ENCODE peak calls at places on chromosome 6, in six cellular contexts. One of them, this sample, is unnamed.

GRCh38 chr6:48817714-48818113 is 645.3 kb downstream of the MMUT start:
- DNase-seq in fibroblast of pulmonary artery: peak
- DNase-seq in fibroblast of lung: peak
- DNase-seq in mesothelial cell of epicardium: no peak
- DNase-seq in brain microvascular endothelial cell: no peak
- DNase-seq in AG10803: peak
- DNase-seq in this sample: peak

GRCh38 chr6:75344021-75344420 is 59.4 kb upstream of the TMEM30A start:
- DNase-seq in mesothelial cell of epicardium: no peak
- DNase-seq in fibroblast of pulmonary artery: no peak
- DNase-seq in AG10803: no peak
- DNase-seq in brain microvascular endothelial cell: no peak
- DNase-seq in fibroblast of lung: no peak
- DNase-seq in this sample: no peak

GRCh38 chr6:150126641-150127291 is 16.1 kb upstream of the PPP1R14C start:
- DNase-seq in mesothelial cell of epicardium: no peak
- DNase-seq in brain microvascular endothelial cell: no peak
- DNase-seq in fibroblast of pulmonary artery: no peak
- DNase-seq in AG10803: no peak
- DNase-seq in fibroblast of lung: no peak
- DNase-seq in this sample: no peak

GRCh38 chr6:84094050-84094435 is 60.5 kb downstream of the MRAP2 start:
- DNase-seq in brain microvascular endothelial cell: no peak
- DNase-seq in fibroblast of pulmonary artery: peak
- DNase-seq in AG10803: peak
- DNase-seq in mesothelial cell of epicardium: no peak
- DNase-seq in fibroblast of lung: no peak
- DNase-seq in this sample: peak

GRCh38 chr6:139996253-139996834 is 621.9 kb upstream of the CITED2 start:
- DNase-seq in fibroblast of pulmonary artery: no peak
- DNase-seq in AG10803: no peak
- DNase-seq in brain microvascular endothelial cell: no peak
- DNase-seq in mesothelial cell of epicardium: no peak
- DNase-seq in fibroblast of lung: peak
- DNase-seq in this sample: no peak

GRCh38 chr6:38801305-38801704 is 86.2 kb downstream of the DNAH8 start:
- DNase-seq in brain microvascular endothelial cell: no peak
- DNase-seq in fibroblast of lung: no peak
- DNase-seq in mesothelial cell of epicardium: no peak
- DNase-seq in AG10803: no peak
- DNase-seq in fibroblast of pulmonary artery: no peak
- DNase-seq in this sample: no peak

GRCh38 chr6:12311106-12311505 is 20.9 kb downstream of the EDN1 start:
- DNase-seq in AG10803: no peak
- DNase-seq in brain microvascular endothelial cell: no peak
- DNase-seq in mesothelial cell of epicardium: no peak
- DNase-seq in fibroblast of lung: no peak
- DNase-seq in fibroblast of pulmonary artery: peak
- DNase-seq in this sample: no peak

GRCh38 chr6:31907158-31907813 is 5.4 kb upstream of the ZBTB12 start:
- DNase-seq in fibroblast of pulmonary artery: peak
- DNase-seq in fibroblast of lung: peak
- DNase-seq in brain microvascular endothelial cell: peak
- DNase-seq in AG10803: peak
- DNase-seq in mesothelial cell of epicardium: no peak
- DNase-seq in this sample: no peak

GRCh38 chr6:108113557-108114519 is 39.3 kb upstream of the OSTM1 start:
- DNase-seq in AG10803: peak
- DNase-seq in fibroblast of lung: peak
- DNase-seq in fibroblast of pulmonary artery: peak
- DNase-seq in mesothelial cell of epicardium: no peak
- DNase-seq in brain microvascular endothelial cell: peak
- DNase-seq in this sample: peak

DNA sequence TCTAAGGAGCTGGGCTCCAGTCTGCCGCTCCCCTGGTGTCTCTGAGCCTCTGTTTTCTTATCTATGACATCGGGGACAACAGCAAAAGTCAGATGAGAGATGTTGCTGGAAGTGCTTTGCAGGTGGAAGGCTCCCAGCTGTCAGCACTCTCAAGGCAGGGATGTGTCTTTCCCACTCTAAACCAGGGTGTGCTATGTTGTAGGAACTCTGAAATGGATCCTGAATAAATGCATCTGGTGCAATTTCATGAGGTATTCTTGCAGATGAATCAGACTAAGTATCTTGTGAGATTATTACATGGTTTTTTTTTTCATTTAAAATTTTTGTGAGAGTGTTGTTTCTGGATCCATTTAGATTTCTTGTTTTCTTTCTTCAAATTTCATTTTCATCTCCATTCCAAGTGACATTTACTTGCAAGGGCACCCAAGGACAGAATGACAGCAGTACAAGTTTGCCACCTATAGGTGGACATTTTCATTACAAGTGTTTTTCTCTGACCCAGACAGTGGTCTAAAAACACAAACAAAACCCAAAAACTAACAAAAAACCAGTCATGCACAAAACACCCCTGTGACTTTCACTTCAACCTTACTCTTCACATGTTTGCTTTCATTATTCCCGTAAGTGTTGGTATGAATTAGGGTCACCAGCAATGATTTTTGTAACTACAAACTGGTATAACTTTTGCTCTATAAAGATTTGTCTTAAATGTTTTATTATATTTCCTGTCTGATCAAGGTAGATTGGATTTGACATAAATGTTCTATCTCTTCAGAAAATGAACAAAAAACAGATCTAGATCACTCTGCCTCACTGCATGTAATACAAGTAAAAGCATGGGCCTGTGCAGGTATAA is 14.7 kb upstream of the SIM1 start:
- DNase-seq in AG10803: peak
- DNase-seq in brain microvascular endothelial cell: no peak
- DNase-seq in fibroblast of pulmonary artery: peak
- DNase-seq in fibroblast of lung: peak
- DNase-seq in mesothelial cell of epicardium: no peak
- DNase-seq in this sample: peak
- TF ChIP-seq CTCF in AG10803: peak
- TF ChIP-seq CTCF in brain microvascular endothelial cell: peak
- TF ChIP-seq CTCF in fibroblast of pulmonary artery: peak
- TF ChIP-seq CTCF in fibroblast of lung: peak
- TF ChIP-seq CTCF in mesothelial cell of epicardium: peak
- TF ChIP-seq CTCF in this sample: peak

GRCh38 chr6:8683204-8683603 is 247.9 kb upstream of the SLC35B3 start:
- DNase-seq in mesothelial cell of epicardium: no peak
- DNase-seq in AG10803: no peak
- DNase-seq in brain microvascular endothelial cell: no peak
- DNase-seq in fibroblast of pulmonary artery: no peak
- DNase-seq in fibroblast of lung: no peak
- DNase-seq in this sample: no peak

GRCh38 chr6:8678466-8678865 is 243.1 kb upstream of the SLC35B3 start:
- DNase-seq in mesothelial cell of epicardium: no peak
- DNase-seq in fibroblast of pulmonary artery: no peak
- DNase-seq in AG10803: no peak
- DNase-seq in brain microvascular endothelial cell: no peak
- DNase-seq in fibroblast of lung: no peak
- DNase-seq in this sample: no peak

GRCh38 chr6:8674088-8674487 is 238.7 kb upstream of the SLC35B3 start:
- DNase-seq in AG10803: no peak
- DNase-seq in fibroblast of pulmonary artery: no peak
- DNase-seq in fibroblast of lung: no peak
- DNase-seq in mesothelial cell of epicardium: no peak
- DNase-seq in brain microvascular endothelial cell: no peak
- DNase-seq in this sample: no peak

GRCh38 chr6:8679823-8680222 is 244.5 kb upstream of the SLC35B3 start:
- DNase-seq in AG10803: no peak
- DNase-seq in brain microvascular endothelial cell: no peak
- DNase-seq in fibroblast of pulmonary artery: no peak
- DNase-seq in fibroblast of lung: no peak
- DNase-seq in mesothelial cell of epicardium: no peak
- DNase-seq in this sample: no peak
- TF ChIP-seq CTCF in AG10803: no peak
- TF ChIP-seq CTCF in brain microvascular endothelial cell: no peak
- TF ChIP-seq CTCF in fibroblast of pulmonary artery: no peak
- TF ChIP-seq CTCF in fibroblast of lung: no peak
- TF ChIP-seq CTCF in mesothelial cell of epicardium: no peak
- TF ChIP-seq CTCF in this sample: no peak

DNA sequence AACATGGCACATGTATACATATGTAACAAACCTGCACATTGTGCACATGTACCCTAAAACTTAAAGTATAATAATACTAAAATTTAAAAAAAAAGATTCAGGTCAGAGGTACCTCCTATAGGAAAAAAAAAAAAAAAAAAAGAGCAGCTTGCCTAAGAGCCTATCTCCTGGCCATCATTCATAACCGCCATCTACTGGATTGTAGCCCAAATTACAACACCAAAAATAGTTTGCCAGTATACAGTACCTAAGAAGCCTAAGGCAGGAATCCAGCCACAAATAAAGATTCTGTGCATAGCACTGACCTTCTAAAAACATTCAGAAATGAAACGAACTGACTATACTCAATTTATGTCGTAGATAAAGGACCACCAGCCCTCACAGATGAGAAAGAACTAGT is 438.4 kb upstream of the ADGRB3 start:
- DNase-seq in AG10803: peak
- DNase-seq in fibroblast of lung: peak
- DNase-seq in fibroblast of pulmonary artery: peak
- DNase-seq in brain microvascular endothelial cell: peak
- DNase-seq in mesothelial cell of epicardium: no peak
- DNase-seq in this sample: no peak
- TF ChIP-seq CTCF in AG10803: peak
- TF ChIP-seq CTCF in fibroblast of lung: no peak
- TF ChIP-seq CTCF in fibroblast of pulmonary artery: peak
- TF ChIP-seq CTCF in brain microvascular endothelial cell: peak
- TF ChIP-seq CTCF in mesothelial cell of epicardium: no peak
- TF ChIP-seq CTCF in this sample: peak

GRCh38 chr6:27605401-27606342 is 132.8 kb upstream of the ZNF184 start:
- DNase-seq in mesothelial cell of epicardium: peak
- DNase-seq in fibroblast of pulmonary artery: peak
- DNase-seq in brain microvascular endothelial cell: peak
- DNase-seq in AG10803: peak
- DNase-seq in fibroblast of lung: peak
- DNase-seq in this sample: peak

GRCh38 chr6:27601668-27602254 is 128.9 kb upstream of the ZNF184 start:
- DNase-seq in AG10803: no peak
- DNase-seq in fibroblast of pulmonary artery: no peak
- DNase-seq in fibroblast of lung: no peak
- DNase-seq in mesothelial cell of epicardium: no peak
- DNase-seq in brain microvascular endothelial cell: no peak
- DNase-seq in this sample: no peak

GRCh38 chr6:27604986-27605385 is 132.1 kb upstream of the ZNF184 start:
- DNase-seq in fibroblast of pulmonary artery: no peak
- DNase-seq in AG10803: no peak
- DNase-seq in brain microvascular endothelial cell: peak
- DNase-seq in mesothelial cell of epicardium: no peak
- DNase-seq in fibroblast of lung: no peak
- DNase-seq in this sample: no peak

DNA sequence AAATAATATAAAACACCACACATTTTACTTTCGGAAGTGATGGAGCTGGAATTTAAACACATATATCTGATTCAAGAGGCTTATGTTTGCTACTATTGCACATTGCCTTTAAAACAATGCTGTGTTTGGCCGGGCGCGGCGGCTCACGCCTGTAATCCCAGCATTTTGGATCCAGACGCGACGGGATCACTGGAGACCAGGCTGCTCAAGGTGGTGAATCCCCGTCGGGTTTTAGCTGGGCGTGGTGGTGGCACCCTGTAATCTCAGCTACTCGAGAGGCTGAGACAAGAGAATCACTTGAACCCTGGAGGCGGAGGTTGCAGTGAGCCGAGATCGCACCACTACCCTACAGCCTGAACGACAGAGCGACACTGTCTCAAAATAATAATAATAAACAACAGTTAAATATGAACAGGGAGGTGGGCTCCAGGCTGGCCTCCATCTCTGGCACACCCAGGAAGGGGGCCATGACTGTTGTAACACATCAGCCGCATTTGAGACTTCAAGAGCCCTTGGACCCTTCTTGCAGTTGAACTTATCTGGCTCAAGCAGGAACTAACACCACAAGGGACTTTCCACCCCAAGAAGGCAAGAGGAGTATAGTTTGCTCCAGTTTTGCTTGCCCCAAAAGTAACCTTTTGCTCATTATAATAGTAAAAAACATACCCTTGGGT is 127.1 kb upstream of the ZNF184 start:
- DNase-seq in fibroblast of pulmonary artery: no peak
- DNase-seq in brain microvascular endothelial cell: no peak
- DNase-seq in mesothelial cell of epicardium: no peak
- DNase-seq in fibroblast of lung: no peak
- DNase-seq in AG10803: no peak
- DNase-seq in this sample: no peak
- TF ChIP-seq CTCF in fibroblast of pulmonary artery: no peak
- TF ChIP-seq CTCF in brain microvascular endothelial cell: no peak
- TF ChIP-seq CTCF in mesothelial cell of epicardium: no peak
- TF ChIP-seq CTCF in fibroblast of lung: no peak
- TF ChIP-seq CTCF in AG10803: no peak
- TF ChIP-seq CTCF in this sample: no peak

GRCh38 chr6:104789770-104790190 is 69.9 kb downstream of the HACE1 start:
- DNase-seq in fibroblast of pulmonary artery: peak
- DNase-seq in fibroblast of lung: peak
- DNase-seq in AG10803: peak
- DNase-seq in brain microvascular endothelial cell: peak
- DNase-seq in mesothelial cell of epicardium: no peak
- DNase-seq in this sample: peak
- TF ChIP-seq CTCF in fibroblast of pulmonary artery: peak
- TF ChIP-seq CTCF in fibroblast of lung: no peak
- TF ChIP-seq CTCF in AG10803: peak
- TF ChIP-seq CTCF in brain microvascular endothelial cell: no peak
- TF ChIP-seq CTCF in mesothelial cell of epicardium: peak
- TF ChIP-seq CTCF in this sample: peak

GRCh38 chr6:45714795-45715507 is 300.7 kb downstream of the CLIC5 start:
- DNase-seq in AG10803: peak
- DNase-seq in fibroblast of lung: peak
- DNase-seq in brain microvascular endothelial cell: peak
- DNase-seq in fibroblast of pulmonary artery: peak
- DNase-seq in mesothelial cell of epicardium: no peak
- DNase-seq in this sample: peak
- TF ChIP-seq CTCF in AG10803: peak
- TF ChIP-seq CTCF in fibroblast of lung: peak
- TF ChIP-seq CTCF in brain microvascular endothelial cell: peak
- TF ChIP-seq CTCF in fibroblast of pulmonary artery: peak
- TF ChIP-seq CTCF in mesothelial cell of epicardium: no peak
- TF ChIP-seq CTCF in this sample: peak

GRCh38 chr6:126312013-126312665 is 27.8 kb upstream of the CENPW start:
- DNase-seq in brain microvascular endothelial cell: no peak
- DNase-seq in fibroblast of pulmonary artery: peak
- DNase-seq in AG10803: no peak
- DNase-seq in fibroblast of lung: no peak
- DNase-seq in mesothelial cell of epicardium: no peak
- DNase-seq in this sample: peak
- TF ChIP-seq CTCF in brain microvascular endothelial cell: peak
- TF ChIP-seq CTCF in fibroblast of pulmonary artery: peak
- TF ChIP-seq CTCF in AG10803: peak
- TF ChIP-seq CTCF in fibroblast of lung: no peak
- TF ChIP-seq CTCF in mesothelial cell of epicardium: peak
- TF ChIP-seq CTCF in this sample: peak

GRCh38 chr6:17091122-17091521 is 10.7 kb upstream of the STMND1 start:
- DNase-seq in AG10803: no peak
- DNase-seq in fibroblast of lung: peak
- DNase-seq in mesothelial cell of epicardium: no peak
- DNase-seq in brain microvascular endothelial cell: no peak
- DNase-seq in fibroblast of pulmonary artery: peak
- DNase-seq in this sample: no peak
- TF ChIP-seq CTCF in AG10803: peak
- TF ChIP-seq CTCF in fibroblast of lung: peak
- TF ChIP-seq CTCF in mesothelial cell of epicardium: peak
- TF ChIP-seq CTCF in brain microvascular endothelial cell: peak
- TF ChIP-seq CTCF in fibroblast of pulmonary artery: peak
- TF ChIP-seq CTCF in this sample: peak